ENCODE peak calls at places on chromosomes 4 and X, in four cellular contexts. P is CD8-positive, alpha-beta T cell; N is mesothelial cell of epicardium; O is fibroblast of pulmonary artery. D is an unnamed sample.

GRCh38 chr4:164116286-164116685 is 621.8 kb downstream of the TMA16 start:
- DNase-seq in N (no peak), O (no peak), P (no peak), D (no peak)

GRCh38 chr4:127188847-127189246 is 443.9 kb upstream of the INTU start:
- DNase-seq in O (peak; percentile 12), P (no peak), N (no peak), D (no peak)

GRCh38 chr4:22573198-22573597 is 57.3 kb upstream of the ADGRA3 start:
- DNase-seq in N (peak; percentile 63), P (no peak), O (peak; percentile 24), D (no peak)

GRCh38 chr4:74619931-74620702 is 174.2 kb downstream of the BTC start:
- DNase-seq in O (peak; percentile 70), P (no peak), N (no peak), D (no peak)

GRCh38 chr4:134687646-134688628 is 486.3 kb upstream of the PABPC4L start:
- DNase-seq in N (no peak), O (no peak), P (no peak), D (no peak)

GRCh38 chr4:156972370-156972980 is 876 bp upstream of the PDGFC start:
- DNase-seq in P (no peak), N (no peak), O (no peak), D (no peak)

GRCh38 chr4:38562751-38563198 is 101.2 kb upstream of the KLF3 start:
- DNase-seq in O (peak; percentile 90), N (no peak), P (no peak), D (no peak)

GRCh38 chr4:145890689-145891088 is 47.9 kb downstream of the ZNF827 start:
- DNase-seq in P (no peak), N (no peak), O (no peak), D (no peak)

GRCh38 chrX:16876696-16877095 is 6.5 kb upstream of the RBBP7 start:
- DNase-seq in O (no peak), P (no peak), N (no peak), D (no peak)

GRCh38 chr4:142475663-142476062 is 370.4 kb downstream of the INPP4B start:
- DNase-seq in O (peak; percentile 34), P (no peak), N (no peak), D (no peak)

GRCh38 chrX:10134921-10135320 is 21.9 kb upstream of the CLCN4 start:
- DNase-seq in N (no peak), P (no peak), O (no peak), D (no peak)

GRCh38 chrX:52337410-52337809 is 31.4 kb upstream of the XAGE2 start:
- DNase-seq in O (no peak), P (no peak), N (no peak), D (no peak)

GRCh38 chr4:125551451-125551850 is 236.7 kb downstream of the FAT4 start:
- DNase-seq in P (no peak), N (no peak), O (no peak), D (no peak)

GRCh38 chrX:48465336-48465933 is 4.6 kb downstream of the SLC38A5 start:
- DNase-seq in O (peak; percentile 79), N (no peak), P (no peak), D (no peak)

GRCh38 chrX:108312938-108313337 is 125.3 kb downstream of the COL4A6 start:
- DNase-seq in P (no peak), N (no peak), O (peak; percentile 48), D (no peak)

GRCh38 chrX:134971926-134972325 is 18.9 kb upstream of the SMIM10 start:
- DNase-seq in P (no peak), N (no peak), O (no peak), D (no peak)

GRCh38 chr4:148068065-148068911 is 336.4 kb downstream of the ARHGAP10 start:
- DNase-seq in O (no peak), N (no peak), P (no peak), D (no peak)

GRCh38 chr4:119663160-119663788 is 34.7 kb upstream of the PDE5A start:
- DNase-seq in P (no peak), N (no peak), O (no peak), D (no peak)

GRCh38 chrX:119655125-119655524 is 37.8 kb downstream of the SEPTIN6 start:
- DNase-seq in P (peak; percentile 30), N (no peak), O (peak; percentile 96), D (no peak)

GRCh38 chr4:113020966-113021365 is 28.5 kb upstream of the ANK2 start:
- DNase-seq in N (no peak), P (no peak), O (peak; percentile 24), D (no peak)

GRCh38 chrX:41447897-41448296 is 754 bp downstream of the NYX start:
- DNase-seq in O (no peak), P (no peak), N (no peak), D (no peak)

GRCh38 chrX:41442824-41443560 is 4.2 kb upstream of the NYX start:
- DNase-seq in O (no peak), P (no peak), N (no peak), D (no peak)

GRCh38 chrX:41445171-41445570 is 2.0 kb upstream of the NYX start:
- DNase-seq in O (no peak), P (no peak), N (no peak), D (no peak)

GRCh38 chrX:41445781-41446358 is 1.3 kb upstream of the NYX start:
- DNase-seq in O (no peak), P (no peak), N (no peak), D (no peak)

GRCh38 chrX:41441934-41442823 is 5.0 kb upstream of the NYX start:
- DNase-seq in N (peak; percentile 68), P (peak; percentile 77), O (peak; percentile 89), D (peak; percentile 81)
- TF ChIP-seq CTCF in N (peak; percentile 52), P (peak; percentile 59), O (peak; percentile 24), D (peak; percentile 52)

GRCh38 chr4:123127218-123127617 is 204.8 kb upstream of the NUDT6 start:
- DNase-seq in O (peak; percentile 78), N (no peak), P (no peak), D (no peak)
- TF ChIP-seq CTCF in O (peak; percentile 28), N (peak; percentile 38), P (no peak), D (peak; percentile 31)

GRCh38 chr4:173146456-173146855 is 22.2 kb upstream of the GALNT7 start:
- DNase-seq in N (no peak), O (no peak), P (no peak), D (no peak)

GRCh38 chr4:173139561-173139960 is 29.1 kb upstream of the GALNT7 start:
- DNase-seq in P (no peak), O (no peak), N (no peak), D (no peak)

GRCh38 chr4:173145111-173145510 is 23.5 kb upstream of the GALNT7 start:
- DNase-seq in O (no peak), N (no peak), P (no peak), D (no peak)
- TF ChIP-seq CTCF in O (no peak), N (no peak), P (no peak), D (no peak)

DNA sequence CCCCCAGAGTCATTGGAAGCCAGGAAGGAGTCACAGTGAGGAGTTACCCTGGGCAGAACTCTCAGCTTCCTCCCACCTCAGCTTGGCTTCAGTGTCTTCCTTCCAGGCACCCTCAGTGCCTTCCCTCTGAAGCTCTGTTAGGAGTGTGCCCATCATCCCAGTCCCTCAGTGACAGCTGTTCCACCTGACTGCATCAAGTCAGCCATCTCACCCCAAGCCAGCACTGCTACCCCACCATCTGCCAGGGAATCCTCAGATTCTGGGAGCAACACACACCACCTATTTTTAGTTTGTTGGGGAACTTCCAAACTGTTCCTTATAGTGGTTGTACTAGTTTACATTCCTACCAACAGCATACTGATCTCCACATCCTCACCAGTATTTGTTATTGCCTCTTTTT is 182.9 kb downstream of the RELL1 start:
- DNase-seq in O (no peak), N (no peak), P (no peak), D (no peak)
- TF ChIP-seq CTCF in O (no peak), N (no peak), P (no peak), D (no peak)

GRCh38 chrX:410296-410695 is 23.6 kb upstream of the PPP2R3B start:
- DNase-seq in O (no peak), P (no peak), N (no peak), D (no peak)

GRCh38 chrX:418927-419729 is 32.4 kb upstream of the PPP2R3B start:
- DNase-seq in O (no peak), N (no peak), P (no peak), D (no peak)

GRCh38 chrX:413322-414201 is 26.9 kb upstream of the PPP2R3B start:
- DNase-seq in O (peak; percentile 30), N (no peak), P (no peak), D (no peak)
- TF ChIP-seq CTCF in O (no peak), N (no peak), P (no peak), D (no peak)

GRCh38 chr4:15024386-15024785 is 22.1 kb downstream of the CPEB2 start:
- DNase-seq in N (no peak), P (no peak), O (peak; percentile 35), D (no peak)
- TF ChIP-seq CTCF in N (no peak), P (no peak), O (no peak), D (no peak)

GRCh38 chr4:59091376-59092142 is 1981.4 kb upstream of the IGFBP7 start:
- DNase-seq in O (no peak), N (no peak), P (peak; percentile 15), D (no peak)

GRCh38 chr4:59094505-59094904 is 1984.3 kb upstream of the IGFBP7 start:
- DNase-seq in P (no peak), O (no peak), N (no peak), D (no peak)
- TF ChIP-seq CTCF in P (no peak), O (no peak), N (no peak), D (no peak)

DNA sequence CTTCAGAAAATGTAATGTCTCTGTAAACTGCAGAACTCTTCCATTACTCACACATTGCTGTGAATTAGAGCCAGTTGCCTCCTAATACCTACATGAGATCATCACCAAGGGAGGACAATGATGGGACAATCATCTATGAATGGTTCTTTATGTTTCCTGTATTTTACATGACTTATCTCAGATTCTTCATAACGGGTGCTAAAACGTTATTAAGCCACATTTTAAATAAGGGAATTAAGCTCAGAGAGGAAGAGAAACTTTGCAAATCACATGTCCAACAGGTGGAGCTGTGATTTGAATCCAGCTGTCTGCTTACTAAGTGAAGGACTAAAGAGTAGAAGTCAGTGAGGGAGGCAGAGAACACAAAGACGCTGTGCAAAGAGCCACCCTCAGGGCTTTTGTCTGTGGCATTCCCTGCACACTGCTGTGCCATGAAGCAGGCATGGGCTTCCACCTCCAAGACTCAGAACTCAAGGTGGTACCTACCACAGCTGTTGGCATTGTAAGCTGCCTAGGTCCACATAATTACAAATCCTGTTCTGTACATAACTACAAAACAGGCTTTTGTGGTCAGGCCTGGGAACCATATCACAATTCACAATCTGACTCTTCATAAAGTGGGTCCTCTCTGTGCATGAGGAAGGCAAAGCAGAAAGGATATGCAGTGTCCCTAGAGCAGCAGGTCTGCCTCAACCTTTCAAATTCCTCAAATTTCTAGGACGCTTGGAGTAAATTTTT is 12.8 kb downstream of the TBC1D9 start:
- DNase-seq in O (peak; percentile 29), N (no peak), P (no peak), D (no peak)
- TF ChIP-seq CTCF in O (peak; percentile 23), N (no peak), P (no peak), D (no peak)

DNA sequence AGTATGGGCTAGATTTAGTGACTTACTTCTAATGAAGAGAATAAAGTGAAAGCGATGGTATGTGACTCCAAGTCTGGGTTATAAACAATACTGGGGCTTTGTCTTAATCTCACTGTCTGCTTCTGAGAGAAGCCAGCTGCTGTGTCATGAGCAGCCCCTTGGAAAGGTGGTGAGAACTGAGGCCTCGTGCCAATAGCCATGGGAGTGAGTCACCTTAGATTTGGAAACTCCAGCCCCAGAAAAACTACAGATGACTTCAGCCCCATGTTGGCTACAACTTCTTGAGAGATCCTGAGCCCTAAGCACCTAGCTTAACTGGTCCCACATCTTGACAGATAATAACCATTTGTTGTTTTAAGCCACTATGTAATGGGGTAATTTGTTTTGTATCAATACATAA is 77.6 kb downstream of the CWH43 start:
- DNase-seq in P (no peak), O (peak; percentile 10), N (no peak), D (no peak)
- TF ChIP-seq CTCF in P (no peak), O (no peak), N (no peak), D (no peak)